ENCODE peak calls at places on chromosomes 12 and 14, in eight cellular contexts. Y is spleen, S is AG04450, A is osteocyte, Z is skeletal muscle cell, K is T47D, H is astrocyte of the cerebellum, T is glomerular endothelial cell. R is an unnamed sample.

GRCh38 chr14:54106802-54107377 is 150.3 kb upstream of the BMP4 start:
- DNase-seq in Y (no peak), S (no peak), A (no peak), Z (no peak), K (peak), H (no peak), T (no peak), R (no peak)

GRCh38 chr14:104125011-104125410 is 13.4 kb upstream of the KIF26A start:
- DNase-seq in Y (no peak), S (no peak), A (no peak), Z (no peak), K (no peak), H (no peak), T (no peak), R (no peak)

GRCh38 chr12:3777206-3777809 is 24.4 kb upstream of the CRACR2A start:
- DNase-seq in Y (no peak), S (peak), A (no peak), Z (no peak), K (peak), H (peak), T (peak), R (peak)

GRCh38 chr14:86938356-86938755 is 1054.6 kb downstream of the GALC start:
- DNase-seq in Y (no peak), S (no peak), A (no peak), Z (no peak), K (no peak), H (no peak), T (no peak), R (no peak)

GRCh38 chr14:104142136-104143041 is 4.0 kb downstream of the KIF26A start:
- DNase-seq in Y (peak), S (no peak), A (no peak), Z (no peak), K (no peak), H (no peak), T (no peak), R (no peak)

GRCh38 chr14:105538481-105539049 is 12.2 kb downstream of the TMEM121 start:
- DNase-seq in Y (no peak), S (no peak), A (no peak), Z (no peak), K (no peak), H (no peak), T (no peak), R (no peak)

GRCh38 chr12:104694161-104694560 is 237.4 kb downstream of the CHST11 start:
- DNase-seq in Y (no peak), S (no peak), A (no peak), Z (no peak), K (no peak), H (no peak), T (no peak), R (no peak)

GRCh38 chr12:93323625-93324165 is 54.0 kb upstream of the NUDT4 start:
- DNase-seq in Y (no peak), S (no peak), A (no peak), Z (peak), K (no peak), H (no peak), T (no peak), R (no peak)

GRCh38 chr12:108374596-108375320 is 35.6 kb upstream of the CMKLR1 start:
- DNase-seq in Y (no peak), S (no peak), A (no peak), Z (no peak), K (peak), H (no peak), T (no peak), R (no peak)

GRCh38 chr14:56181666-56182065 is 63.5 kb downstream of the PELI2 start:
- DNase-seq in Y (no peak), S (no peak), A (no peak), Z (no peak), K (peak), H (no peak), T (no peak), R (no peak)

GRCh38 chr14:79483472-79483871 is 727.8 kb downstream of the DIO2 start:
- DNase-seq in Y (no peak), S (peak), A (no peak), Z (peak), K (no peak), H (peak), T (no peak), R (no peak)

GRCh38 chr14:100779691-100780080 is 46.2 kb upstream of the MEG3 start:
- DNase-seq in Y (peak), S (no peak), A (peak), Z (no peak), K (no peak), H (no peak), T (no peak), R (no peak)

GRCh38 chr12:52327086-52327829 is 6.1 kb upstream of the KRT83 start:
- DNase-seq in Y (peak), S (peak), A (peak), Z (peak), K (peak), H (peak), T (peak), R (peak)

GRCh38 chr12:29428630-29429029 is 47.7 kb upstream of the ERGIC2 start:
- DNase-seq in Y (no peak), S (peak), A (no peak), Z (peak), K (peak), H (peak), T (no peak), R (no peak)

GRCh38 chr12:126055521-126055920 is 990.3 kb downstream of the AACS start:
- DNase-seq in Y (no peak), S (no peak), A (no peak), Z (peak), K (no peak), H (peak), T (no peak), R (no peak)

GRCh38 chr12:28415755-28416154 is 225.5 kb downstream of the CCDC91 start:
- DNase-seq in Y (no peak), S (peak), A (no peak), Z (peak), K (no peak), H (peak), T (no peak), R (no peak)

GRCh38 chr14:84442481-84442880 is 1087.5 kb upstream of the FLRT2 start:
- DNase-seq in Y (no peak), S (no peak), A (no peak), Z (no peak), K (peak), H (no peak), T (peak), R (no peak)

GRCh38 chr12:120738252-120739030 is 12.8 kb downstream of the ACADS start:
- DNase-seq in Y (peak), S (no peak), A (no peak), Z (no peak), K (no peak), H (no peak), T (no peak), R (no peak)

GRCh38 chr12:6135071-6135470 is 10.6 kb upstream of the VWF start:
- DNase-seq in Y (no peak), S (no peak), A (no peak), Z (no peak), K (no peak), H (no peak), T (peak), R (no peak)

GRCh38 chr14:65780566-65780965 is 368.0 kb downstream of the FUT8 start:
- DNase-seq in Y (no peak), S (no peak), A (no peak), Z (no peak), K (no peak), H (no peak), T (no peak), R (no peak)

R was measured in DND-41.